ENCODE peak calls at places on chromosome 12, in four cellular contexts. One of them, this sample, is unnamed.

GRCh38 chr12:24911284-24911791 is 37.6 kb downstream of the BCAT1 start:
- DNase-seq in HepG2: peak; percentile 94
- DNase-seq in GM12891: no peak
- DNase-seq in H1: peak; percentile 37
- DNase-seq in this sample: no peak

GRCh38 chr12:48296586-48297396 is 53.9 kb downstream of the ZNF641 start:
- DNase-seq in HepG2: no peak
- DNase-seq in GM12891: peak; percentile 18
- DNase-seq in H1: peak; percentile 70
- DNase-seq in this sample: no peak

GRCh38 chr12:4307593-4308333 is 13.2 kb upstream of the TIGAR start:
- DNase-seq in HepG2: peak; percentile 79
- DNase-seq in GM12891: peak; percentile 53
- DNase-seq in H1: peak; percentile 80
- DNase-seq in this sample: no peak

GRCh38 chr12:124518051-124518932 is 49.1 kb downstream of the NCOR2 start:
- DNase-seq in HepG2: peak; percentile 93
- DNase-seq in GM12891: no peak
- DNase-seq in H1: no peak
- DNase-seq in this sample: no peak

GRCh38 chr12:33734871-33735270 is 287.4 kb upstream of the ALG10 start:
- DNase-seq in HepG2: no peak
- DNase-seq in GM12891: no peak
- DNase-seq in H1: no peak
- DNase-seq in this sample: no peak

GRCh38 chr12:49708851-49709250 is 1.6 kb upstream of the FMNL3 start:
- DNase-seq in HepG2: no peak
- DNase-seq in GM12891: no peak
- DNase-seq in H1: no peak
- DNase-seq in this sample: no peak

GRCh38 chr12:110262442-110263388 is 18.3 kb upstream of the ATP2A2 start:
- DNase-seq in HepG2: peak; percentile 84
- DNase-seq in GM12891: no peak
- DNase-seq in H1: no peak
- DNase-seq in this sample: no peak

GRCh38 chr12:93484315-93484981 is 17.1 kb downstream of the MRPL42 start:
- DNase-seq in HepG2: no peak
- DNase-seq in GM12891: no peak
- DNase-seq in H1: no peak
- DNase-seq in this sample: no peak

GRCh38 chr12:6278439-6279255 is 31.8 kb upstream of the PLEKHG6 start:
- DNase-seq in HepG2: peak; percentile 69
- DNase-seq in GM12891: peak; percentile 91
- DNase-seq in H1: peak; percentile 97
- DNase-seq in this sample: peak; percentile 90

GRCh38 chr12:90965204-90965603 is 10.2 kb upstream of the CCER1 start:
- DNase-seq in HepG2: no peak
- DNase-seq in GM12891: no peak
- DNase-seq in H1: no peak
- DNase-seq in this sample: no peak

GRCh38 chr12:47012552-47012951 is 66.9 kb upstream of the PCED1B start:
- DNase-seq in HepG2: no peak
- DNase-seq in GM12891: no peak
- DNase-seq in H1: no peak
- DNase-seq in this sample: no peak

GRCh38 chr12:3913278-3913677 is 40.1 kb upstream of the PARP11 start:
- DNase-seq in HepG2: no peak
- DNase-seq in GM12891: no peak
- DNase-seq in H1: no peak
- DNase-seq in this sample: no peak

GRCh38 chr12:19131020-19131431 is 1.5 kb downstream of the PLEKHA5 start:
- DNase-seq in HepG2: peak; percentile 41
- DNase-seq in GM12891: no peak
- DNase-seq in H1: no peak
- DNase-seq in this sample: peak; percentile 1

DNA sequence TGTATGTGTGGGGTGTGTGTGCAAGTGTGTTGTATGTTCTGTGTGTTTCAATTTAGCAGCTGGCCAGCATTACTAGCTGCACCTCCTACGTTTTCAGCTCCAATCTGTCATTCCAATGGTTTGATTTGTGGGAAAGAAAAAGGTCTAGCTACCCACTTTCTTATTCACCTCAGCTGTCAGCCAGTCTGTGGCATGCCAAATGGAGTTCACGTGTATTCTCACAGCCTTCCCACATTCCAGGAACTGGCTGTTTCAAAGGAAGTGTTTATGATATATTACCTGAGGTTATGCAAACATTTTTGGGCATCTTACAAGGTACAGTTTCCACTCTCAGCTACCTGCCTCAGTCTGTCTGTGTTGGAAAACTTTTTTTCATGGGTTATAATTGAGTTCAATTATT is 220.2 kb upstream of the CPNE8 start:
- DNase-seq in HepG2: no peak
- DNase-seq in GM12891: no peak
- DNase-seq in H1: no peak
- DNase-seq in this sample: no peak
- TF ChIP-seq POLR2AphosphoS5 in HepG2: no peak
- TF ChIP-seq POLR2AphosphoS5 in GM12891: no peak
- TF ChIP-seq POLR2AphosphoS5 in H1: no peak
- TF ChIP-seq POLR2AphosphoS5 in this sample: no peak

DNA sequence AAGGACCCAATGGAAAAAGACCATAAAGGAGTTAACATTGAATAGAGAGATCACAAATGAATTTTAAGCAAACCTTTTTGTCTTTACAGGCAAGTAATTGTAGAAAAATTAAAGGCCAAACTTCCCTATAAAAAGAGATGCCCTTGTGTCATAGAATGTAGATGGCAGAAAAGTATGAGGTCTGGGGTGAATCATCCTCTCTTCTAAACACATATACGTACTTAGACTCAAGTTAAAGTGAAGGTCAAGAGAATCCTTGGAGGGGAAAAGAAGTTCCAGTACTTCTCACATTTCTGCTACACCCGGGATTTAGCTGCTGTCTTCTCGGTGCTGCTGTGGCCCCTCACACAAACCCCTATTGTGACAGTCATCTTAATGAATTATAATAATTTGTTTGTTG is 116.2 kb upstream of the ARID2 start:
- DNase-seq in HepG2: no peak
- DNase-seq in GM12891: no peak
- DNase-seq in H1: no peak
- DNase-seq in this sample: no peak
- TF ChIP-seq TAF1 in HepG2: no peak
- TF ChIP-seq TAF1 in GM12891: no peak
- TF ChIP-seq TAF1 in H1: no peak
- TF ChIP-seq TAF1 in this sample: no peak

GRCh38 chr12:114671664-114672476 is 12.1 kb downstream of the TBX3 start:
- DNase-seq in HepG2: no peak
- DNase-seq in GM12891: no peak
- DNase-seq in H1: peak; percentile 78
- DNase-seq in this sample: no peak

GRCh38 chr12:114676142-114676741 is 7.7 kb downstream of the TBX3 start:
- DNase-seq in HepG2: no peak
- DNase-seq in GM12891: no peak
- DNase-seq in H1: no peak
- DNase-seq in this sample: no peak

GRCh38 chr12:114672817-114673168 is 11.2 kb downstream of the TBX3 start:
- DNase-seq in HepG2: no peak
- DNase-seq in GM12891: no peak
- DNase-seq in H1: no peak
- DNase-seq in this sample: no peak

GRCh38 chr12:114673169-114673833 is 10.7 kb downstream of the TBX3 start:
- DNase-seq in HepG2: no peak
- DNase-seq in GM12891: no peak
- DNase-seq in H1: peak; percentile 73
- DNase-seq in this sample: no peak

GRCh38 chr12:114674201-114675047 is 9.6 kb downstream of the TBX3 start:
- DNase-seq in HepG2: no peak
- DNase-seq in GM12891: no peak
- DNase-seq in H1: peak; percentile 77
- DNase-seq in this sample: no peak
- TF ChIP-seq POLR2A in HepG2: no peak
- TF ChIP-seq POLR2A in GM12891: no peak
- TF ChIP-seq POLR2A in H1: no peak
- TF ChIP-seq POLR2A in this sample: no peak

GRCh38 chr12:26011099-26011498 is 52.6 kb downstream of the RASSF8 start:
- DNase-seq in HepG2: no peak
- DNase-seq in GM12891: no peak
- DNase-seq in H1: no peak
- DNase-seq in this sample: no peak
- TF ChIP-seq POLR2AphosphoS5 in HepG2: no peak
- TF ChIP-seq POLR2AphosphoS5 in GM12891: no peak
- TF ChIP-seq POLR2AphosphoS5 in H1: no peak
- TF ChIP-seq POLR2AphosphoS5 in this sample: no peak

DNA sequence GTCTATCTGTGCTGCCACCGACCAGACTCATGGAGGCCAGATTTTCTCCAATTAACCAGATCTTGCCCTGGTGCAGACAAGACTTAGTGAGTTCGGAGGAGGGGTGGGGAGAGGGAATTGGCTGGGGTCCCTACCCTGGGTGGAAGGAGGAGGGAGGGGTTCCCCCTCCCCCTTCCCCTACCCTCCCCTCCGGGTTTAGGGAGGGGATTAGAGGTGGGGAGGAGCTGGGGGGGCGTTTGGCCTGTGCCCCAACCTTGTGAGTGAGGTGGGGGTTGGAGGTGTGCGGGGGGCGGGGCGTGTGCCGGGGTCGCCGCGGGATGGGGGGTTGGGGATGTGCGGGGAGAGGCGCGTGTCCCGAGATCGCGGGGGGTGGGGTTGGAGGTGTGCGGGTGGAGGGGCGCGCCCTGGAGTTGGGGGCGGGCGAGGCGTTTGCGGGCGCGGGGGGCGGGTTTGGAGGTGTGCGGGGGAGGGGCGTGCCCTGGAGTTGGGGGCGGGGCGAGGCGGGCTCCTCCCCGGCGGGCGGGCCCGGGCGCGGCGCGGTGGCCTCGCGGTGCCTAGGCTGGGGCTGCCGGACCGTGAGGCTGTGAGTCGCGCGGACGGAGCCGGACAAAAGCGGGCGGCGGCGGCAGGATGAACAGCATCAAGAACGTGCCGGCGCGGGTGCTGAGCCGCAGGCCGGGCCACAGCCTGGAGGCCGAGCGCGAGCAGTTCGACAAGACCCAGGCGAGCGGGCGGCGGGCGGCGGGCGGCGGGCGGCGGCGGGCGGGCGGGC is at the start of gene HIP1R:
- DNase-seq in HepG2: no peak
- DNase-seq in GM12891: peak; percentile 73
- DNase-seq in H1: peak; percentile 78
- DNase-seq in this sample: peak; percentile 75
- TF ChIP-seq TAF1 in HepG2: no peak
- TF ChIP-seq TAF1 in GM12891: no peak
- TF ChIP-seq TAF1 in H1: no peak
- TF ChIP-seq TAF1 in this sample: no peak

GRCh38 chr12:133181238-133181959 is at the start of gene ZNF268:
- DNase-seq in HepG2: peak; percentile 88
- DNase-seq in GM12891: peak; percentile 82
- DNase-seq in H1: peak; percentile 98
- DNase-seq in this sample: peak; percentile 83
- TF ChIP-seq POLR2A in HepG2: peak; percentile 72
- TF ChIP-seq POLR2A in GM12891: peak; percentile 76
- TF ChIP-seq POLR2A in H1: peak; percentile 94
- TF ChIP-seq POLR2A in this sample: peak; percentile 74

GRCh38 chr12:76024942-76025600 is 6.5 kb downstream of the PHLDA1 start:
- DNase-seq in HepG2: no peak
- DNase-seq in GM12891: no peak
- DNase-seq in H1: no peak
- DNase-seq in this sample: no peak

GRCh38 chr12:76028649-76029277 is 2.8 kb downstream of the PHLDA1 start:
- DNase-seq in HepG2: peak; percentile 51
- DNase-seq in GM12891: no peak
- DNase-seq in H1: no peak
- DNase-seq in this sample: no peak

GRCh38 chr12:76024102-76024781 is 7.3 kb downstream of the PHLDA1 start:
- DNase-seq in HepG2: no peak
- DNase-seq in GM12891: no peak
- DNase-seq in H1: no peak
- DNase-seq in this sample: no peak

GRCh38 chr12:76025601-76026575 is 5.7 kb downstream of the PHLDA1 start:
- DNase-seq in HepG2: no peak
- DNase-seq in GM12891: no peak
- DNase-seq in H1: no peak
- DNase-seq in this sample: no peak

GRCh38 chr12:76026643-76027063 is 4.9 kb downstream of the PHLDA1 start:
- DNase-seq in HepG2: peak; percentile 61
- DNase-seq in GM12891: no peak
- DNase-seq in H1: no peak
- DNase-seq in this sample: no peak
- TF ChIP-seq POLR2AphosphoS5 in HepG2: peak; percentile 71
- TF ChIP-seq POLR2AphosphoS5 in GM12891: no peak
- TF ChIP-seq POLR2AphosphoS5 in H1: no peak
- TF ChIP-seq POLR2AphosphoS5 in this sample: no peak

GRCh38 chr12:106144847-106145246 is 6.1 kb upstream of the NUAK1 start:
- DNase-seq in HepG2: no peak
- DNase-seq in GM12891: no peak
- DNase-seq in H1: no peak
- DNase-seq in this sample: no peak
- TF ChIP-seq TAF1 in HepG2: no peak
- TF ChIP-seq TAF1 in GM12891: no peak
- TF ChIP-seq TAF1 in H1: no peak
- TF ChIP-seq TAF1 in this sample: no peak